ENCODE peak calls at places on chromosomes 2 and 18, in nine cellular contexts. G is fibroblast of pulmonary artery; E is left cardiac atrium; Z is NCI-H460; O is effector CD4-positive, alpha-beta T cell; S is transverse colon; J is A549; P is OCI-LY7; H is mucosa of gallbladder. B is an unnamed sample.

GRCh38 chr18:25726278-25726677 is 364.1 kb downstream of the SS18 start:
- DNase-seq in G (peak; percentile 2), E (no peak), Z (no peak), O (no peak), S (no peak), J (no peak), P (no peak), H (no peak), B (no peak)

GRCh38 chr18:72605350-72605749 is 61.2 kb upstream of the CBLN2 start:
- DNase-seq in G (no peak), E (no peak), Z (no peak), O (no peak), S (no peak), J (no peak), P (no peak), H (no peak), B (no peak)

GRCh38 chr2:74588664-74589063 is 34.1 kb downstream of the DOK1 start:
- DNase-seq in G (no peak), E (no peak), Z (no peak), O (no peak), S (no peak), J (no peak), P (no peak), H (no peak), B (no peak)

GRCh38 chr18:3245853-3246635 is 1.6 kb upstream of the MYL12A start:
- DNase-seq in G (peak; percentile 92), E (peak; percentile 92), Z (peak; percentile 79), O (peak; percentile 62), S (peak; percentile 91), J (peak; percentile 43), P (peak; percentile 94), H (peak; percentile 91), B (peak; percentile 91)

GRCh38 chr18:11040823-11041712 is 108.3 kb downstream of the PIEZO2 start:
- DNase-seq in G (peak; percentile 78), E (peak; percentile 30), Z (peak; percentile 34), O (no peak), S (peak; percentile 26), J (peak; percentile 13), P (peak; percentile 74), H (peak; percentile 60), B (peak; percentile 42)

GRCh38 chr2:23684540-23685176 is 242.3 kb downstream of the ATAD2B start:
- DNase-seq in G (no peak), E (no peak), Z (no peak), O (no peak), S (no peak), J (no peak), P (no peak), H (no peak), B (no peak)

GRCh38 chr2:234355052-234355720 is 141.7 kb downstream of the ARL4C start:
- DNase-seq in G (no peak), E (no peak), Z (no peak), O (no peak), S (no peak), J (no peak), P (peak; percentile 92), H (no peak), B (no peak)

GRCh38 chr2:46816846-46817726 is 98.5 kb downstream of the MCFD2 start:
- DNase-seq in G (no peak), E (no peak), Z (no peak), O (no peak), S (no peak), J (no peak), P (no peak), H (no peak), B (no peak)

GRCh38 chr2:130849896-130850787 is 13.4 kb downstream of the ARHGEF4 start:
- DNase-seq in G (no peak), E (no peak), Z (no peak), O (no peak), S (no peak), J (no peak), P (no peak), H (no peak), B (no peak)

GRCh38 chr2:128454980-128455709 is 136.5 kb upstream of the HS6ST1 start:
- DNase-seq in G (no peak), E (no peak), Z (no peak), O (no peak), S (no peak), J (no peak), P (no peak), H (no peak), B (no peak)

GRCh38 chr2:130355578-130356431 is at the start of gene PTPN18:
- DNase-seq in G (peak; percentile 88), E (peak; percentile 93), Z (peak; percentile 85), O (peak; percentile 37), S (peak; percentile 92), J (peak; percentile 68), P (peak; percentile 68), H (peak; percentile 90), B (peak; percentile 89)